ENCODE peak calls at places on chromosomes 16 and 17, in eight cellular contexts. One of them, this sample, is unnamed.

GRCh38 chr16:10228779-10229178 is 46.6 kb upstream of the GRIN2A start:
- DNase-seq in ovary: no peak
- DNase-seq in tibial nerve: no peak
- DNase-seq in GM12892: no peak
- DNase-seq in spleen: no peak
- DNase-seq in H1: no peak
- DNase-seq in A549: no peak
- DNase-seq in uterus: no peak
- DNase-seq in this sample: no peak

GRCh38 chr17:74239169-74239568 is 25.8 kb downstream of the TTYH2 start:
- DNase-seq in ovary: no peak
- DNase-seq in H1: no peak
- DNase-seq in A549: no peak
- DNase-seq in tibial nerve: peak; percentile 58
- DNase-seq in uterus: peak; percentile 50
- DNase-seq in spleen: no peak
- DNase-seq in GM12892: no peak
- DNase-seq in this sample: no peak

GRCh38 chr17:7137182-7137943 is 22.7 kb upstream of the ASGR2 start:
- DNase-seq in GM12892: no peak
- DNase-seq in uterus: no peak
- DNase-seq in tibial nerve: no peak
- DNase-seq in ovary: no peak
- DNase-seq in H1: no peak
- DNase-seq in A549: no peak
- DNase-seq in spleen: peak; percentile 74
- DNase-seq in this sample: no peak

GRCh38 chr16:25596194-25596593 is 95.6 kb upstream of the HS3ST4 start:
- DNase-seq in spleen: no peak
- DNase-seq in H1: no peak
- DNase-seq in ovary: no peak
- DNase-seq in A549: no peak
- DNase-seq in uterus: no peak
- DNase-seq in GM12892: no peak
- DNase-seq in tibial nerve: no peak
- DNase-seq in this sample: no peak

GRCh38 chr17:82881900-82882714 is 42.3 kb upstream of the ZNF750 start:
- DNase-seq in A549: no peak
- DNase-seq in ovary: peak; percentile 37
- DNase-seq in spleen: peak; percentile 77
- DNase-seq in tibial nerve: peak; percentile 74
- DNase-seq in GM12892: no peak
- DNase-seq in H1: no peak
- DNase-seq in uterus: peak; percentile 68
- DNase-seq in this sample: peak; percentile 90

GRCh38 chr17:68455756-68456528 is 1.4 kb downstream of the WIPI1 start:
- DNase-seq in ovary: no peak
- DNase-seq in spleen: no peak
- DNase-seq in uterus: no peak
- DNase-seq in H1: no peak
- DNase-seq in GM12892: no peak
- DNase-seq in tibial nerve: peak; percentile 58
- DNase-seq in A549: peak; percentile 21
- DNase-seq in this sample: no peak

GRCh38 chr17:44501866-44502265 is 1.3 kb downstream of the GPATCH8 start:
- DNase-seq in A549: no peak
- DNase-seq in uterus: no peak
- DNase-seq in ovary: no peak
- DNase-seq in GM12892: no peak
- DNase-seq in tibial nerve: no peak
- DNase-seq in spleen: no peak
- DNase-seq in H1: no peak
- DNase-seq in this sample: no peak

GRCh38 chr16:80954985-80955384 is 51.7 kb downstream of the CMC2 start:
- DNase-seq in uterus: no peak
- DNase-seq in tibial nerve: no peak
- DNase-seq in A549: no peak
- DNase-seq in H1: no peak
- DNase-seq in spleen: no peak
- DNase-seq in ovary: no peak
- DNase-seq in GM12892: no peak
- DNase-seq in this sample: no peak

GRCh38 chr17:74686761-74687160 is 26.0 kb downstream of the CD300LF start:
- DNase-seq in ovary: no peak
- DNase-seq in spleen: peak; percentile 32
- DNase-seq in uterus: no peak
- DNase-seq in tibial nerve: no peak
- DNase-seq in GM12892: no peak
- DNase-seq in H1: no peak
- DNase-seq in A549: peak; percentile 29
- DNase-seq in this sample: no peak

GRCh38 chr17:21176996-21177395 is 37.0 kb downstream of the TMEM11 start:
- DNase-seq in tibial nerve: no peak
- DNase-seq in A549: no peak
- DNase-seq in GM12892: no peak
- DNase-seq in uterus: no peak
- DNase-seq in H1: no peak
- DNase-seq in ovary: no peak
- DNase-seq in spleen: no peak
- DNase-seq in this sample: peak; percentile 20

GRCh38 chr16:56589141-56590039 is at the start of gene MT3:
- DNase-seq in ovary: no peak
- DNase-seq in GM12892: no peak
- DNase-seq in tibial nerve: no peak
- DNase-seq in spleen: no peak
- DNase-seq in A549: peak; percentile 28
- DNase-seq in uterus: no peak
- DNase-seq in H1: no peak
- DNase-seq in this sample: no peak

GRCh38 chr17:31266042-31266441 is 31.0 kb downstream of the OMG start:
- DNase-seq in GM12892: no peak
- DNase-seq in spleen: no peak
- DNase-seq in A549: peak; percentile 25
- DNase-seq in tibial nerve: no peak
- DNase-seq in ovary: no peak
- DNase-seq in H1: no peak
- DNase-seq in uterus: no peak
- DNase-seq in this sample: no peak

GRCh38 chr17:43026610-43027009 is 1.6 kb downstream of the RND2 start:
- DNase-seq in spleen: no peak
- DNase-seq in GM12892: no peak
- DNase-seq in uterus: no peak
- DNase-seq in tibial nerve: no peak
- DNase-seq in A549: no peak
- DNase-seq in H1: no peak
- DNase-seq in ovary: no peak
- DNase-seq in this sample: no peak

GRCh38 chr16:63720848-63721247 is 1401.0 kb downstream of the CDH11 start:
- DNase-seq in spleen: no peak
- DNase-seq in tibial nerve: no peak
- DNase-seq in H1: no peak
- DNase-seq in ovary: no peak
- DNase-seq in GM12892: no peak
- DNase-seq in A549: no peak
- DNase-seq in uterus: no peak
- DNase-seq in this sample: no peak

GRCh38 chr17:27663862-27664605 is 33.0 kb downstream of the LGALS9 start:
- DNase-seq in tibial nerve: no peak
- DNase-seq in A549: no peak
- DNase-seq in spleen: peak; percentile 67
- DNase-seq in uterus: peak; percentile 3
- DNase-seq in GM12892: no peak
- DNase-seq in H1: no peak
- DNase-seq in ovary: no peak
- DNase-seq in this sample: no peak

GRCh38 chr16:65327346-65327745 is 205.5 kb upstream of the CDH11 start:
- DNase-seq in spleen: no peak
- DNase-seq in GM12892: no peak
- DNase-seq in tibial nerve: no peak
- DNase-seq in H1: no peak
- DNase-seq in ovary: no peak
- DNase-seq in uterus: no peak
- DNase-seq in A549: no peak
- DNase-seq in this sample: no peak

GRCh38 chr17:76414334-76415295 is 30.2 kb downstream of the SPHK1 start:
- DNase-seq in H1: no peak
- DNase-seq in GM12892: no peak
- DNase-seq in ovary: peak; percentile 81
- DNase-seq in spleen: peak; percentile 67
- DNase-seq in uterus: peak; percentile 55
- DNase-seq in A549: no peak
- DNase-seq in tibial nerve: peak; percentile 39
- DNase-seq in this sample: no peak

GRCh38 chr16:48720266-48720665 is 110.3 kb upstream of the N4BP1 start:
- DNase-seq in spleen: no peak
- DNase-seq in H1: peak; percentile 7
- DNase-seq in GM12892: no peak
- DNase-seq in tibial nerve: no peak
- DNase-seq in ovary: no peak
- DNase-seq in uterus: no peak
- DNase-seq in A549: peak; percentile 4
- DNase-seq in this sample: no peak

DNA sequence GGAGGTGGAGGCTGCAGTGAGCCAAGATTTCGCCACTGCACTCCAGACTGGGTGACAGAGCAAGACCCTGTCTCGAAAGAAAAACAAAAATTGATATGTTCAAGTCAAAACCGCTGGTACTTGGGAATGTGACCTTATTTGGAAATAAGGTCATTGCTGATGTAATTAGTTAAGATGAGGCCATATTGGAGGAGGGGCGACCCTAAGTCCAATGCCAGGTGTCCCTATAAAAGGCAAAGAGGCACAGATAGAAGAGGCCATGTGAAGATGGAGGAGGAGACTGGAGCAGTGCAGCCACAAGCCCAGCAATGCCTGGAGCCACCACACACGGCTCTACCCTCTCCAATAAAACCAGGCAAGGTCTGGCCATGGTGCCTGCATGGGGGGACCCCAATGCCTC is 50.8 kb upstream of the JPH3 start:
- DNase-seq in GM12892: no peak
- DNase-seq in ovary: no peak
- DNase-seq in A549: no peak
- DNase-seq in uterus: no peak
- DNase-seq in H1: no peak
- DNase-seq in tibial nerve: no peak
- DNase-seq in spleen: no peak
- DNase-seq in this sample: no peak
- TF ChIP-seq POLR2A in GM12892: no peak
- TF ChIP-seq POLR2A in ovary: no peak
- TF ChIP-seq POLR2A in A549: no peak
- TF ChIP-seq POLR2A in uterus: no peak
- TF ChIP-seq POLR2A in H1: no peak
- TF ChIP-seq POLR2A in tibial nerve: no peak
- TF ChIP-seq POLR2A in spleen: no peak
- TF ChIP-seq POLR2A in this sample: no peak

GRCh38 chr16:74216319-74216718 is 80.3 kb upstream of the PSMD7 start:
- DNase-seq in ovary: no peak
- DNase-seq in tibial nerve: no peak
- DNase-seq in spleen: no peak
- DNase-seq in H1: no peak
- DNase-seq in GM12892: no peak
- DNase-seq in A549: no peak
- DNase-seq in uterus: no peak
- DNase-seq in this sample: no peak

GRCh38 chr16:74213372-74213771 is 83.2 kb upstream of the PSMD7 start:
- DNase-seq in A549: no peak
- DNase-seq in ovary: no peak
- DNase-seq in uterus: no peak
- DNase-seq in tibial nerve: no peak
- DNase-seq in spleen: no peak
- DNase-seq in H1: no peak
- DNase-seq in GM12892: no peak
- DNase-seq in this sample: no peak
- TF ChIP-seq POLR2A in A549: no peak
- TF ChIP-seq POLR2A in ovary: no peak
- TF ChIP-seq POLR2A in uterus: no peak
- TF ChIP-seq POLR2A in tibial nerve: no peak
- TF ChIP-seq POLR2A in spleen: no peak
- TF ChIP-seq POLR2A in H1: no peak
- TF ChIP-seq POLR2A in GM12892: no peak
- TF ChIP-seq POLR2A in this sample: no peak

GRCh38 chr17:77974396-77974795 is 15.9 kb downstream of the TNRC6C start:
- DNase-seq in ovary: no peak
- DNase-seq in GM12892: no peak
- DNase-seq in A549: no peak
- DNase-seq in spleen: no peak
- DNase-seq in uterus: no peak
- DNase-seq in H1: no peak
- DNase-seq in tibial nerve: no peak
- DNase-seq in this sample: no peak
- TF ChIP-seq POLR2A in ovary: no peak
- TF ChIP-seq POLR2A in GM12892: no peak
- TF ChIP-seq POLR2A in A549: no peak
- TF ChIP-seq POLR2A in spleen: no peak
- TF ChIP-seq POLR2A in uterus: no peak
- TF ChIP-seq POLR2A in H1: no peak
- TF ChIP-seq POLR2A in tibial nerve: no peak
- TF ChIP-seq POLR2A in this sample: no peak

GRCh38 chr16:49923411-49923810 is 67.5 kb upstream of the ZNF423 start:
- DNase-seq in spleen: peak; percentile 41
- DNase-seq in GM12892: no peak
- DNase-seq in tibial nerve: no peak
- DNase-seq in A549: no peak
- DNase-seq in uterus: no peak
- DNase-seq in H1: no peak
- DNase-seq in ovary: no peak
- DNase-seq in this sample: peak; percentile 11

GRCh38 chr16:49921791-49922456 is 66.0 kb upstream of the ZNF423 start:
- DNase-seq in tibial nerve: peak; percentile 57
- DNase-seq in A549: peak; percentile 66
- DNase-seq in GM12892: peak; percentile 56
- DNase-seq in uterus: peak; percentile 65
- DNase-seq in ovary: peak; percentile 59
- DNase-seq in spleen: peak; percentile 68
- DNase-seq in H1: peak; percentile 63
- DNase-seq in this sample: no peak

GRCh38 chr16:49920397-49920796 is 64.5 kb upstream of the ZNF423 start:
- DNase-seq in GM12892: no peak
- DNase-seq in spleen: peak; percentile 51
- DNase-seq in uterus: no peak
- DNase-seq in A549: no peak
- DNase-seq in H1: no peak
- DNase-seq in tibial nerve: no peak
- DNase-seq in ovary: no peak
- DNase-seq in this sample: no peak

GRCh38 chr16:49921106-49921505 is 65.2 kb upstream of the ZNF423 start:
- DNase-seq in A549: no peak
- DNase-seq in uterus: no peak
- DNase-seq in spleen: peak; percentile 67
- DNase-seq in H1: no peak
- DNase-seq in ovary: no peak
- DNase-seq in GM12892: no peak
- DNase-seq in tibial nerve: no peak
- DNase-seq in this sample: no peak

DNA sequence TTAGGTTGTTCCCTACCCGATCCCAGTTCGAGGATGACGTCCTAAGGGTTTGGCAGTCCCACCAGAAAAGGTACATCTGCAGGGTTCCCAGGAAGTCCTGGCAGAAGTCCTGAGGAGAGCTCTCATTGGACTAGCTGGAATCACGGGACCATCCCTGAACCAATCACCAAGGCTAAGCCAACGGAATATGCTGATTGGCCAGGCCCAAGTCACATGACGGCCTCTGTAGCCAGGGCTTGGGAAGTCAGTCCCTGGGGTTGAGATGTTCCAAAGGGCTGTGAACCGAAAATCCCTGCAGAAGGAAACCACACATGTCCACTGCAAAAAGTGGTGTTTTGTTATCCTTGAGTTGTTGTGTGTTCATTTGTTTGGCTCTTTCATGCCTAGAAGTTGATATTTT is 68.2 kb upstream of the ZNF423 start:
- DNase-seq in spleen: peak; percentile 2
- DNase-seq in tibial nerve: no peak
- DNase-seq in A549: peak; percentile 64
- DNase-seq in ovary: no peak
- DNase-seq in H1: no peak
- DNase-seq in GM12892: no peak
- DNase-seq in uterus: no peak
- DNase-seq in this sample: peak; percentile 22
- TF ChIP-seq POLR2A in spleen: no peak
- TF ChIP-seq POLR2A in tibial nerve: no peak
- TF ChIP-seq POLR2A in A549: no peak
- TF ChIP-seq POLR2A in ovary: no peak
- TF ChIP-seq POLR2A in H1: no peak
- TF ChIP-seq POLR2A in GM12892: no peak
- TF ChIP-seq POLR2A in uterus: no peak
- TF ChIP-seq POLR2A in this sample: no peak

This sample was measured in suprapubic skin.